ENCODE peak calls at places on chromosomes 3 and 15, in six cellular contexts. One of them, this sample, is unnamed. For H3K4me1 and H3K9me3, the result is how much of the 10 kb centered on the place peaks cover.

GRCh38 chr3:162376761-162377160 is 880.2 kb downstream of the OTOL1 start:
- DNase-seq in ovary: no peak
- DNase-seq in CD8-positive, alpha-beta T cell: no peak
- DNase-seq in aorta: no peak
- DNase-seq in small intestine: no peak
- DNase-seq in CD4-positive, alpha-beta memory T cell: no peak
- DNase-seq in this sample: no peak

GRCh38 chr15:48595988-48596387 is 49.5 kb downstream of the FBN1 start:
- DNase-seq in ovary: no peak
- DNase-seq in CD8-positive, alpha-beta T cell: no peak
- DNase-seq in aorta: no peak
- DNase-seq in small intestine: no peak
- DNase-seq in CD4-positive, alpha-beta memory T cell: no peak
- DNase-seq in this sample: no peak

GRCh38 chr3:131303848-131304247 is 77.7 kb upstream of the NUDT16 start:
- DNase-seq in ovary: no peak
- DNase-seq in CD8-positive, alpha-beta T cell: no peak
- DNase-seq in aorta: no peak
- DNase-seq in small intestine: no peak
- DNase-seq in CD4-positive, alpha-beta memory T cell: no peak
- DNase-seq in this sample: no peak

GRCh38 chr15:96870510-96871039 is 540.1 kb downstream of the NR2F2 start:
- DNase-seq in ovary: no peak
- DNase-seq in CD8-positive, alpha-beta T cell: no peak
- DNase-seq in aorta: no peak
- DNase-seq in small intestine: no peak
- DNase-seq in CD4-positive, alpha-beta memory T cell: no peak
- DNase-seq in this sample: no peak

GRCh38 chr3:42491876-42492507 is 10.5 kb upstream of the VIPR1 start:
- DNase-seq in ovary: no peak
- DNase-seq in CD8-positive, alpha-beta T cell: no peak
- DNase-seq in aorta: no peak
- DNase-seq in small intestine: no peak
- DNase-seq in CD4-positive, alpha-beta memory T cell: no peak
- DNase-seq in this sample: no peak

GRCh38 chr3:170222647-170223541 is 670 bp downstream of the PRKCI start:
- DNase-seq in ovary: no peak
- DNase-seq in CD8-positive, alpha-beta T cell: peak
- DNase-seq in aorta: peak
- DNase-seq in small intestine: peak
- DNase-seq in CD4-positive, alpha-beta memory T cell: peak
- DNase-seq in this sample: no peak

GRCh38 chr15:25470230-25470629 is 31.4 kb upstream of the UBE3A start:
- DNase-seq in ovary: no peak
- DNase-seq in CD8-positive, alpha-beta T cell: no peak
- DNase-seq in aorta: no peak
- DNase-seq in small intestine: no peak
- DNase-seq in CD4-positive, alpha-beta memory T cell: no peak
- DNase-seq in this sample: no peak

GRCh38 chr15:101152914-101153313 is 98.9 kb downstream of the CHSY1 start:
- DNase-seq in ovary: no peak
- DNase-seq in CD8-positive, alpha-beta T cell: no peak
- DNase-seq in aorta: peak
- DNase-seq in small intestine: no peak
- DNase-seq in CD4-positive, alpha-beta memory T cell: no peak
- DNase-seq in this sample: no peak

GRCh38 chr15:38819343-38819858 is 254.8 kb upstream of the RASGRP1 start:
- DNase-seq in ovary: no peak
- DNase-seq in CD8-positive, alpha-beta T cell: no peak
- DNase-seq in aorta: no peak
- DNase-seq in small intestine: no peak
- DNase-seq in CD4-positive, alpha-beta memory T cell: no peak
- DNase-seq in this sample: no peak

GRCh38 chr3:112101946-112102345 is 15.8 kb downstream of the C3orf52 start:
- DNase-seq in ovary: no peak
- DNase-seq in CD8-positive, alpha-beta T cell: no peak
- DNase-seq in aorta: no peak
- DNase-seq in small intestine: no peak
- DNase-seq in CD4-positive, alpha-beta memory T cell: no peak
- DNase-seq in this sample: no peak

GRCh38 chr3:79598594-79598993 is 169.2 kb downstream of the ROBO1 start:
- DNase-seq in ovary: peak
- DNase-seq in CD8-positive, alpha-beta T cell: no peak
- DNase-seq in aorta: no peak
- DNase-seq in small intestine: no peak
- DNase-seq in CD4-positive, alpha-beta memory T cell: no peak
- DNase-seq in this sample: no peak

GRCh38 chr15:58605931-58606330 is 143.6 kb downstream of the ADAM10 start:
- DNase-seq in ovary: no peak
- DNase-seq in CD8-positive, alpha-beta T cell: no peak
- DNase-seq in aorta: no peak
- DNase-seq in small intestine: no peak
- DNase-seq in CD4-positive, alpha-beta memory T cell: no peak
- DNase-seq in this sample: no peak

GRCh38 chr3:16788440-16789057 is 96.2 kb upstream of the PLCL2 start:
- DNase-seq in ovary: no peak
- DNase-seq in CD8-positive, alpha-beta T cell: no peak
- DNase-seq in aorta: no peak
- DNase-seq in small intestine: no peak
- DNase-seq in CD4-positive, alpha-beta memory T cell: no peak
- DNase-seq in this sample: no peak

GRCh38 chr15:29048011-29048410 is 162.2 kb downstream of the APBA2 start:
- DNase-seq in ovary: no peak
- DNase-seq in CD8-positive, alpha-beta T cell: no peak
- DNase-seq in aorta: no peak
- DNase-seq in small intestine: no peak
- DNase-seq in CD4-positive, alpha-beta memory T cell: no peak
- DNase-seq in this sample: no peak

GRCh38 chr3:125116311-125117069 is 60.7 kb upstream of the HEG1 start:
- DNase-seq in ovary: peak
- DNase-seq in CD8-positive, alpha-beta T cell: no peak
- DNase-seq in aorta: no peak
- DNase-seq in small intestine: no peak
- DNase-seq in CD4-positive, alpha-beta memory T cell: no peak
- DNase-seq in this sample: no peak

GRCh38 chr3:179401561-179401960 is 49.7 kb downstream of the GNB4 start:
- DNase-seq in ovary: no peak
- DNase-seq in CD8-positive, alpha-beta T cell: no peak
- DNase-seq in aorta: no peak
- DNase-seq in small intestine: no peak
- DNase-seq in CD4-positive, alpha-beta memory T cell: no peak
- DNase-seq in this sample: no peak

GRCh38 chr15:95880630-95881029 is 449.9 kb upstream of the NR2F2 start:
- DNase-seq in ovary: no peak
- DNase-seq in CD8-positive, alpha-beta T cell: no peak
- DNase-seq in aorta: no peak
- DNase-seq in small intestine: no peak
- DNase-seq in CD4-positive, alpha-beta memory T cell: no peak
- DNase-seq in this sample: no peak

GRCh38 chr3:140505876-140506275 is 172.0 kb upstream of the TRIM42 start:
- DNase-seq in ovary: no peak
- DNase-seq in CD8-positive, alpha-beta T cell: no peak
- DNase-seq in aorta: no peak
- DNase-seq in small intestine: no peak
- DNase-seq in CD4-positive, alpha-beta memory T cell: no peak
- DNase-seq in this sample: no peak

GRCh38 chr3:177066068-177066467 is 131.2 kb downstream of the TBL1XR1 start:
- DNase-seq in ovary: no peak
- DNase-seq in CD8-positive, alpha-beta T cell: no peak
- DNase-seq in aorta: no peak
- DNase-seq in small intestine: no peak
- DNase-seq in CD4-positive, alpha-beta memory T cell: no peak
- DNase-seq in this sample: no peak

GRCh38 chr3:177071496-177072156 is 125.7 kb downstream of the TBL1XR1 start:
- DNase-seq in ovary: no peak
- DNase-seq in CD8-positive, alpha-beta T cell: no peak
- DNase-seq in aorta: no peak
- DNase-seq in small intestine: no peak
- DNase-seq in CD4-positive, alpha-beta memory T cell: no peak
- DNase-seq in this sample: no peak

GRCh38 chr3:177068967-177069366 is 128.3 kb downstream of the TBL1XR1 start:
- DNase-seq in ovary: no peak
- DNase-seq in CD8-positive, alpha-beta T cell: no peak
- DNase-seq in aorta: no peak
- DNase-seq in small intestine: no peak
- DNase-seq in CD4-positive, alpha-beta memory T cell: no peak
- DNase-seq in this sample: no peak

GRCh38 chr3:177065285-177066028 is 131.8 kb downstream of the TBL1XR1 start:
- DNase-seq in ovary: no peak
- DNase-seq in CD8-positive, alpha-beta T cell: no peak
- DNase-seq in aorta: no peak
- DNase-seq in small intestine: no peak
- DNase-seq in CD4-positive, alpha-beta memory T cell: no peak
- DNase-seq in this sample: no peak

GRCh38 chr3:177069514-177070329 is 127.6 kb downstream of the TBL1XR1 start:
- DNase-seq in ovary: no peak
- DNase-seq in CD8-positive, alpha-beta T cell: no peak
- DNase-seq in aorta: no peak
- DNase-seq in small intestine: no peak
- DNase-seq in CD4-positive, alpha-beta memory T cell: no peak
- DNase-seq in this sample: no peak
- H3K4me1 ChIP-seq in ovary: under half
- H3K4me1 ChIP-seq in CD8-positive, alpha-beta T cell: under half
- H3K4me1 ChIP-seq in aorta: under half
- H3K4me1 ChIP-seq in small intestine: under half
- H3K4me1 ChIP-seq in CD4-positive, alpha-beta memory T cell: under half
- H3K4me1 ChIP-seq in this sample: half or more

GRCh38 chr3:188134856-188135255 is 19.1 kb upstream of the LPP start:
- DNase-seq in ovary: no peak
- DNase-seq in CD8-positive, alpha-beta T cell: no peak
- DNase-seq in aorta: no peak
- DNase-seq in small intestine: no peak
- DNase-seq in CD4-positive, alpha-beta memory T cell: no peak
- DNase-seq in this sample: no peak
- H3K27ac ChIP-seq in ovary: no peak
- H3K27ac ChIP-seq in CD8-positive, alpha-beta T cell: no peak
- H3K27ac ChIP-seq in aorta: no peak
- H3K27ac ChIP-seq in small intestine: no peak
- H3K27ac ChIP-seq in CD4-positive, alpha-beta memory T cell: no peak
- H3K27ac ChIP-seq in this sample: no peak

GRCh38 chr15:79914728-79915127 is 17.9 kb upstream of the MTHFS start:
- DNase-seq in ovary: no peak
- DNase-seq in CD8-positive, alpha-beta T cell: no peak
- DNase-seq in aorta: no peak
- DNase-seq in small intestine: no peak
- DNase-seq in CD4-positive, alpha-beta memory T cell: no peak
- DNase-seq in this sample: no peak
- H3K9me3 ChIP-seq in ovary: under half
- H3K9me3 ChIP-seq in CD8-positive, alpha-beta T cell: under half
- H3K9me3 ChIP-seq in aorta: under half
- H3K9me3 ChIP-seq in small intestine: under half
- H3K9me3 ChIP-seq in CD4-positive, alpha-beta memory T cell: under half
- H3K9me3 ChIP-seq in this sample: under half

GRCh38 chr3:194320744-194321243 is 30.3 kb downstream of the CPN2 start:
- DNase-seq in ovary: no peak
- DNase-seq in CD8-positive, alpha-beta T cell: no peak
- DNase-seq in aorta: no peak
- DNase-seq in small intestine: no peak
- DNase-seq in CD4-positive, alpha-beta memory T cell: no peak
- DNase-seq in this sample: no peak
- H3K4me1 ChIP-seq in ovary: under half
- H3K4me1 ChIP-seq in CD8-positive, alpha-beta T cell: under half
- H3K4me1 ChIP-seq in aorta: under half
- H3K4me1 ChIP-seq in small intestine: under half
- H3K4me1 ChIP-seq in CD4-positive, alpha-beta memory T cell: under half
- H3K4me1 ChIP-seq in this sample: under half

GRCh38 chr15:71013446-71013845 is 101.8 kb upstream of the THSD4 start:
- DNase-seq in ovary: no peak
- DNase-seq in CD8-positive, alpha-beta T cell: no peak
- DNase-seq in aorta: no peak
- DNase-seq in small intestine: no peak
- DNase-seq in CD4-positive, alpha-beta memory T cell: no peak
- DNase-seq in this sample: no peak

GRCh38 chr15:71010997-71011396 is 104.3 kb upstream of the THSD4 start:
- DNase-seq in ovary: no peak
- DNase-seq in CD8-positive, alpha-beta T cell: no peak
- DNase-seq in aorta: no peak
- DNase-seq in small intestine: no peak
- DNase-seq in CD4-positive, alpha-beta memory T cell: no peak
- DNase-seq in this sample: no peak

GRCh38 chr15:71008250-71008870 is 106.9 kb upstream of the THSD4 start:
- DNase-seq in ovary: no peak
- DNase-seq in CD8-positive, alpha-beta T cell: no peak
- DNase-seq in aorta: no peak
- DNase-seq in small intestine: no peak
- DNase-seq in CD4-positive, alpha-beta memory T cell: no peak
- DNase-seq in this sample: no peak

GRCh38 chr15:71011503-71012155 is 103.6 kb upstream of the THSD4 start:
- DNase-seq in ovary: no peak
- DNase-seq in CD8-positive, alpha-beta T cell: no peak
- DNase-seq in aorta: no peak
- DNase-seq in small intestine: peak
- DNase-seq in CD4-positive, alpha-beta memory T cell: no peak
- DNase-seq in this sample: no peak

GRCh38 chr15:71010439-71010838 is 104.8 kb upstream of the THSD4 start:
- DNase-seq in ovary: no peak
- DNase-seq in CD8-positive, alpha-beta T cell: no peak
- DNase-seq in aorta: no peak
- DNase-seq in small intestine: no peak
- DNase-seq in CD4-positive, alpha-beta memory T cell: no peak
- DNase-seq in this sample: no peak
- H3K27ac ChIP-seq in ovary: no peak
- H3K27ac ChIP-seq in CD8-positive, alpha-beta T cell: no peak
- H3K27ac ChIP-seq in aorta: no peak
- H3K27ac ChIP-seq in small intestine: no peak
- H3K27ac ChIP-seq in CD4-positive, alpha-beta memory T cell: no peak
- H3K27ac ChIP-seq in this sample: no peak

GRCh38 chr15:27429577-27429976 is 458.6 kb downstream of the GABRG3 start:
- DNase-seq in ovary: no peak
- DNase-seq in CD8-positive, alpha-beta T cell: no peak
- DNase-seq in aorta: no peak
- DNase-seq in small intestine: no peak
- DNase-seq in CD4-positive, alpha-beta memory T cell: no peak
- DNase-seq in this sample: no peak
- H3K9me3 ChIP-seq in ovary: under half
- H3K9me3 ChIP-seq in CD8-positive, alpha-beta T cell: under half
- H3K9me3 ChIP-seq in aorta: under half
- H3K9me3 ChIP-seq in small intestine: under half
- H3K9me3 ChIP-seq in CD4-positive, alpha-beta memory T cell: under half
- H3K9me3 ChIP-seq in this sample: under half

GRCh38 chr3:195895900-195896360 is 12.4 kb downstream of the TNK2 start:
- DNase-seq in ovary: peak
- DNase-seq in CD8-positive, alpha-beta T cell: peak
- DNase-seq in aorta: peak
- DNase-seq in small intestine: peak
- DNase-seq in CD4-positive, alpha-beta memory T cell: peak
- DNase-seq in this sample: peak

GRCh38 chr3:195893916-195894315 is 14.4 kb downstream of the TNK2 start:
- DNase-seq in ovary: no peak
- DNase-seq in CD8-positive, alpha-beta T cell: no peak
- DNase-seq in aorta: no peak
- DNase-seq in small intestine: no peak
- DNase-seq in CD4-positive, alpha-beta memory T cell: no peak
- DNase-seq in this sample: peak

GRCh38 chr3:195893516-195893915 is 14.8 kb downstream of the TNK2 start:
- DNase-seq in ovary: no peak
- DNase-seq in CD8-positive, alpha-beta T cell: no peak
- DNase-seq in aorta: no peak
- DNase-seq in small intestine: no peak
- DNase-seq in CD4-positive, alpha-beta memory T cell: no peak
- DNase-seq in this sample: peak

GRCh38 chr3:195896361-195897080 is 11.8 kb downstream of the TNK2 start:
- DNase-seq in ovary: peak
- DNase-seq in CD8-positive, alpha-beta T cell: no peak
- DNase-seq in aorta: no peak
- DNase-seq in small intestine: no peak
- DNase-seq in CD4-positive, alpha-beta memory T cell: no peak
- DNase-seq in this sample: peak

GRCh38 chr3:195895078-195895899 is 13.1 kb downstream of the TNK2 start:
- DNase-seq in ovary: peak
- DNase-seq in CD8-positive, alpha-beta T cell: peak
- DNase-seq in aorta: peak
- DNase-seq in small intestine: peak
- DNase-seq in CD4-positive, alpha-beta memory T cell: peak
- DNase-seq in this sample: peak
- H3K4me1 ChIP-seq in ovary: under half
- H3K4me1 ChIP-seq in CD8-positive, alpha-beta T cell: under half
- H3K4me1 ChIP-seq in aorta: under half
- H3K4me1 ChIP-seq in small intestine: under half
- H3K4me1 ChIP-seq in CD4-positive, alpha-beta memory T cell: under half
- H3K4me1 ChIP-seq in this sample: half or more